ENCODE peak calls at places on chromosome 19, in seven cellular contexts. One of them, this sample, is unnamed.

GRCh38 chr19:2551172-2551863 is 75.4 kb downstream of the GADD45B start:
- DNase-seq in caudate nucleus: no peak
- DNase-seq in stimulated activated CD4-positive, alpha-beta T cell treated with anti-CD3 and anti-CD28 coated beads, Interleukin-1b, Interleukin-23, amount 100 ng/mL, for 1 hour: no peak
- DNase-seq in GM23338: no peak
- DNase-seq in RPMI7951: no peak
- DNase-seq in naive thymus-derived CD8-positive, alpha-beta T cell: no peak
- DNase-seq in T-cell: no peak
- DNase-seq in this sample: no peak

GRCh38 chr19:54138777-54139256 is 1.3 kb downstream of the CNOT3 start:
- DNase-seq in caudate nucleus: no peak
- DNase-seq in GM23338: no peak
- DNase-seq in T-cell: no peak
- DNase-seq in naive thymus-derived CD8-positive, alpha-beta T cell: no peak
- DNase-seq in stimulated activated CD4-positive, alpha-beta T cell treated with anti-CD3 and anti-CD28 coated beads, Interleukin-1b, Interleukin-23, amount 100 ng/mL, for 1 hour: no peak
- DNase-seq in RPMI7951: no peak
- DNase-seq in this sample: no peak

GRCh38 chr19:7869910-7870511 is 4.2 kb downstream of the PRR36 start:
- DNase-seq in GM23338: peak
- DNase-seq in naive thymus-derived CD8-positive, alpha-beta T cell: peak
- DNase-seq in T-cell: peak
- DNase-seq in RPMI7951: peak
- DNase-seq in caudate nucleus: no peak
- DNase-seq in stimulated activated CD4-positive, alpha-beta T cell treated with anti-CD3 and anti-CD28 coated beads, Interleukin-1b, Interleukin-23, amount 100 ng/mL, for 1 hour: no peak
- DNase-seq in this sample: peak

GRCh38 chr19:13382633-13382938 is 123.7 kb downstream of the CACNA1A start:
- DNase-seq in naive thymus-derived CD8-positive, alpha-beta T cell: no peak
- DNase-seq in T-cell: no peak
- DNase-seq in stimulated activated CD4-positive, alpha-beta T cell treated with anti-CD3 and anti-CD28 coated beads, Interleukin-1b, Interleukin-23, amount 100 ng/mL, for 1 hour: no peak
- DNase-seq in RPMI7951: no peak
- DNase-seq in caudate nucleus: no peak
- DNase-seq in GM23338: no peak
- DNase-seq in this sample: peak

GRCh38 chr19:23999821-24000610 is 85.3 kb downstream of the ZNF726 start:
- DNase-seq in stimulated activated CD4-positive, alpha-beta T cell treated with anti-CD3 and anti-CD28 coated beads, Interleukin-1b, Interleukin-23, amount 100 ng/mL, for 1 hour: no peak
- DNase-seq in T-cell: no peak
- DNase-seq in caudate nucleus: no peak
- DNase-seq in RPMI7951: peak
- DNase-seq in naive thymus-derived CD8-positive, alpha-beta T cell: no peak
- DNase-seq in GM23338: no peak
- DNase-seq in this sample: no peak

GRCh38 chr19:5447700-5448311 is 7.4 kb upstream of the ZNRF4 start:
- DNase-seq in naive thymus-derived CD8-positive, alpha-beta T cell: no peak
- DNase-seq in GM23338: no peak
- DNase-seq in RPMI7951: peak
- DNase-seq in caudate nucleus: no peak
- DNase-seq in T-cell: no peak
- DNase-seq in stimulated activated CD4-positive, alpha-beta T cell treated with anti-CD3 and anti-CD28 coated beads, Interleukin-1b, Interleukin-23, amount 100 ng/mL, for 1 hour: no peak
- DNase-seq in this sample: no peak

GRCh38 chr19:29771708-29772415 is 39.9 kb upstream of the CCNE1 start:
- DNase-seq in caudate nucleus: no peak
- DNase-seq in T-cell: peak
- DNase-seq in RPMI7951: peak
- DNase-seq in stimulated activated CD4-positive, alpha-beta T cell treated with anti-CD3 and anti-CD28 coated beads, Interleukin-1b, Interleukin-23, amount 100 ng/mL, for 1 hour: peak
- DNase-seq in naive thymus-derived CD8-positive, alpha-beta T cell: no peak
- DNase-seq in GM23338: peak
- DNase-seq in this sample: peak

GRCh38 chr19:55241935-55242464 is 13.4 kb upstream of the TMEM86B start:
- DNase-seq in caudate nucleus: no peak
- DNase-seq in RPMI7951: no peak
- DNase-seq in GM23338: no peak
- DNase-seq in T-cell: no peak
- DNase-seq in stimulated activated CD4-positive, alpha-beta T cell treated with anti-CD3 and anti-CD28 coated beads, Interleukin-1b, Interleukin-23, amount 100 ng/mL, for 1 hour: no peak
- DNase-seq in naive thymus-derived CD8-positive, alpha-beta T cell: no peak
- DNase-seq in this sample: no peak

GRCh38 chr19:16737909-16738308 is 18.3 kb downstream of the NWD1 start:
- DNase-seq in stimulated activated CD4-positive, alpha-beta T cell treated with anti-CD3 and anti-CD28 coated beads, Interleukin-1b, Interleukin-23, amount 100 ng/mL, for 1 hour: no peak
- DNase-seq in GM23338: no peak
- DNase-seq in naive thymus-derived CD8-positive, alpha-beta T cell: no peak
- DNase-seq in T-cell: no peak
- DNase-seq in RPMI7951: no peak
- DNase-seq in caudate nucleus: no peak
- DNase-seq in this sample: no peak

GRCh38 chr19:40629346-40629745 is 28.2 kb downstream of the LTBP4 start:
- DNase-seq in T-cell: no peak
- DNase-seq in caudate nucleus: no peak
- DNase-seq in RPMI7951: no peak
- DNase-seq in stimulated activated CD4-positive, alpha-beta T cell treated with anti-CD3 and anti-CD28 coated beads, Interleukin-1b, Interleukin-23, amount 100 ng/mL, for 1 hour: no peak
- DNase-seq in naive thymus-derived CD8-positive, alpha-beta T cell: no peak
- DNase-seq in GM23338: no peak
- DNase-seq in this sample: no peak

GRCh38 chr19:36093687-36094086 is 17.3 kb upstream of the OVOL3 start:
- DNase-seq in caudate nucleus: no peak
- DNase-seq in RPMI7951: no peak
- DNase-seq in stimulated activated CD4-positive, alpha-beta T cell treated with anti-CD3 and anti-CD28 coated beads, Interleukin-1b, Interleukin-23, amount 100 ng/mL, for 1 hour: no peak
- DNase-seq in T-cell: no peak
- DNase-seq in GM23338: no peak
- DNase-seq in naive thymus-derived CD8-positive, alpha-beta T cell: no peak
- DNase-seq in this sample: peak

GRCh38 chr19:57317503-57317902 is 2.8 kb upstream of the ZNF543 start:
- DNase-seq in RPMI7951: peak
- DNase-seq in T-cell: no peak
- DNase-seq in stimulated activated CD4-positive, alpha-beta T cell treated with anti-CD3 and anti-CD28 coated beads, Interleukin-1b, Interleukin-23, amount 100 ng/mL, for 1 hour: no peak
- DNase-seq in GM23338: peak
- DNase-seq in caudate nucleus: no peak
- DNase-seq in naive thymus-derived CD8-positive, alpha-beta T cell: no peak
- DNase-seq in this sample: no peak

GRCh38 chr19:35206379-35206778 is 22.2 kb downstream of the FAM187B start:
- DNase-seq in stimulated activated CD4-positive, alpha-beta T cell treated with anti-CD3 and anti-CD28 coated beads, Interleukin-1b, Interleukin-23, amount 100 ng/mL, for 1 hour: no peak
- DNase-seq in RPMI7951: no peak
- DNase-seq in T-cell: peak
- DNase-seq in GM23338: no peak
- DNase-seq in caudate nucleus: no peak
- DNase-seq in naive thymus-derived CD8-positive, alpha-beta T cell: peak
- DNase-seq in this sample: no peak

GRCh38 chr19:40642757-40643325 is 41.7 kb downstream of the LTBP4 start:
- DNase-seq in naive thymus-derived CD8-positive, alpha-beta T cell: no peak
- DNase-seq in GM23338: no peak
- DNase-seq in caudate nucleus: no peak
- DNase-seq in T-cell: no peak
- DNase-seq in stimulated activated CD4-positive, alpha-beta T cell treated with anti-CD3 and anti-CD28 coated beads, Interleukin-1b, Interleukin-23, amount 100 ng/mL, for 1 hour: no peak
- DNase-seq in RPMI7951: no peak
- DNase-seq in this sample: no peak

GRCh38 chr19:5113633-5114586 is 145.0 kb downstream of the KDM4B start:
- DNase-seq in caudate nucleus: no peak
- DNase-seq in naive thymus-derived CD8-positive, alpha-beta T cell: no peak
- DNase-seq in T-cell: no peak
- DNase-seq in RPMI7951: no peak
- DNase-seq in GM23338: no peak
- DNase-seq in stimulated activated CD4-positive, alpha-beta T cell treated with anti-CD3 and anti-CD28 coated beads, Interleukin-1b, Interleukin-23, amount 100 ng/mL, for 1 hour: no peak
- DNase-seq in this sample: no peak

GRCh38 chr19:1251503-1252220 is 3.3 kb downstream of the MIDN start:
- DNase-seq in T-cell: no peak
- DNase-seq in stimulated activated CD4-positive, alpha-beta T cell treated with anti-CD3 and anti-CD28 coated beads, Interleukin-1b, Interleukin-23, amount 100 ng/mL, for 1 hour: no peak
- DNase-seq in RPMI7951: no peak
- DNase-seq in GM23338: no peak
- DNase-seq in caudate nucleus: no peak
- DNase-seq in naive thymus-derived CD8-positive, alpha-beta T cell: peak
- DNase-seq in this sample: no peak

GRCh38 chr19:30090476-30090875 is 148.4 kb downstream of the URI1 start:
- DNase-seq in stimulated activated CD4-positive, alpha-beta T cell treated with anti-CD3 and anti-CD28 coated beads, Interleukin-1b, Interleukin-23, amount 100 ng/mL, for 1 hour: no peak
- DNase-seq in T-cell: no peak
- DNase-seq in naive thymus-derived CD8-positive, alpha-beta T cell: no peak
- DNase-seq in GM23338: no peak
- DNase-seq in caudate nucleus: no peak
- DNase-seq in RPMI7951: no peak
- DNase-seq in this sample: no peak

GRCh38 chr19:49017041-49017665 is at the start of gene LHB:
- DNase-seq in RPMI7951: no peak
- DNase-seq in GM23338: peak
- DNase-seq in stimulated activated CD4-positive, alpha-beta T cell treated with anti-CD3 and anti-CD28 coated beads, Interleukin-1b, Interleukin-23, amount 100 ng/mL, for 1 hour: no peak
- DNase-seq in T-cell: no peak
- DNase-seq in naive thymus-derived CD8-positive, alpha-beta T cell: no peak
- DNase-seq in caudate nucleus: no peak
- DNase-seq in this sample: no peak

GRCh38 chr19:38193445-38193844 is 30.6 kb downstream of the DPF1 start:
- DNase-seq in naive thymus-derived CD8-positive, alpha-beta T cell: no peak
- DNase-seq in caudate nucleus: no peak
- DNase-seq in T-cell: no peak
- DNase-seq in RPMI7951: no peak
- DNase-seq in stimulated activated CD4-positive, alpha-beta T cell treated with anti-CD3 and anti-CD28 coated beads, Interleukin-1b, Interleukin-23, amount 100 ng/mL, for 1 hour: no peak
- DNase-seq in GM23338: no peak
- DNase-seq in this sample: no peak